ENCODE peak calls at places on chromosome 14, in four cellular contexts. One of them, this sample, is unnamed.

GRCh38 chr14:81341405-81342180 is 58.5 kb downstream of the STON2 start:
- DNase-seq in tibial artery: no peak
- DNase-seq in fibroblast of lung: no peak
- DNase-seq in fibroblast of villous mesenchyme: no peak
- DNase-seq in this sample: no peak

GRCh38 chr14:26773906-26774593 is 176.2 kb upstream of the NOVA1 start:
- DNase-seq in tibial artery: no peak
- DNase-seq in fibroblast of lung: no peak
- DNase-seq in fibroblast of villous mesenchyme: no peak
- DNase-seq in this sample: peak

GRCh38 chr14:86035882-86036281 is 505.9 kb downstream of the FLRT2 start:
- DNase-seq in tibial artery: no peak
- DNase-seq in fibroblast of lung: peak
- DNase-seq in fibroblast of villous mesenchyme: peak
- DNase-seq in this sample: peak

GRCh38 chr14:57009585-57010515 is 199.6 kb upstream of the OTX2 start:
- DNase-seq in tibial artery: no peak
- DNase-seq in fibroblast of lung: no peak
- DNase-seq in fibroblast of villous mesenchyme: no peak
- DNase-seq in this sample: no peak

GRCh38 chr14:94946244-94946643 is 176.3 kb upstream of the GSC start:
- DNase-seq in tibial artery: no peak
- DNase-seq in fibroblast of lung: no peak
- DNase-seq in fibroblast of villous mesenchyme: no peak
- DNase-seq in this sample: no peak

GRCh38 chr14:36254020-36254614 is 66.3 kb downstream of the MBIP start:
- DNase-seq in tibial artery: no peak
- DNase-seq in fibroblast of lung: peak
- DNase-seq in fibroblast of villous mesenchyme: peak
- DNase-seq in this sample: peak

GRCh38 chr14:45891417-45892080 is 638.5 kb upstream of the MIS18BP1 start:
- DNase-seq in tibial artery: no peak
- DNase-seq in fibroblast of lung: no peak
- DNase-seq in fibroblast of villous mesenchyme: no peak
- DNase-seq in this sample: no peak

GRCh38 chr14:33483110-33483509 is 467.8 kb downstream of the EGLN3 start:
- DNase-seq in tibial artery: no peak
- DNase-seq in fibroblast of lung: no peak
- DNase-seq in fibroblast of villous mesenchyme: no peak
- DNase-seq in this sample: no peak

GRCh38 chr14:96980835-96981234 is 183.7 kb downstream of the VRK1 start:
- DNase-seq in tibial artery: no peak
- DNase-seq in fibroblast of lung: no peak
- DNase-seq in fibroblast of villous mesenchyme: no peak
- DNase-seq in this sample: no peak

GRCh38 chr14:77339407-77339806 is 18.6 kb downstream of the GSTZ1 start:
- DNase-seq in tibial artery: no peak
- DNase-seq in fibroblast of lung: peak
- DNase-seq in fibroblast of villous mesenchyme: no peak
- DNase-seq in this sample: peak

GRCh38 chr14:20262642-20263128 is 23.6 kb downstream of the OR11H4 start:
- DNase-seq in tibial artery: no peak
- DNase-seq in fibroblast of lung: peak
- DNase-seq in fibroblast of villous mesenchyme: peak
- DNase-seq in this sample: peak

GRCh38 chr14:62409909-62410308 is 635.3 kb downstream of the KCNH5 start:
- DNase-seq in tibial artery: no peak
- DNase-seq in fibroblast of lung: peak
- DNase-seq in fibroblast of villous mesenchyme: peak
- DNase-seq in this sample: peak

GRCh38 chr14:91835920-91836843 is 31.2 kb downstream of the TC2N start:
- DNase-seq in tibial artery: peak
- DNase-seq in fibroblast of lung: no peak
- DNase-seq in fibroblast of villous mesenchyme: peak
- DNase-seq in this sample: no peak

GRCh38 chr14:33972522-33973162 is 21.8 kb upstream of the EGLN3 start:
- DNase-seq in tibial artery: no peak
- DNase-seq in fibroblast of lung: no peak
- DNase-seq in fibroblast of villous mesenchyme: no peak
- DNase-seq in this sample: no peak

GRCh38 chr14:76950043-76951020 is 78.2 kb downstream of the IRF2BPL start:
- DNase-seq in tibial artery: no peak
- DNase-seq in fibroblast of lung: peak
- DNase-seq in fibroblast of villous mesenchyme: no peak
- DNase-seq in this sample: peak

GRCh38 chr14:88614218-88614907 is 51.5 kb downstream of the ZC3H14 start:
- DNase-seq in tibial artery: no peak
- DNase-seq in fibroblast of lung: peak
- DNase-seq in fibroblast of villous mesenchyme: peak
- DNase-seq in this sample: peak

GRCh38 chr14:87332001-87332400 is 661.0 kb downstream of the GALC start:
- DNase-seq in tibial artery: no peak
- DNase-seq in fibroblast of lung: peak
- DNase-seq in fibroblast of villous mesenchyme: peak
- DNase-seq in this sample: peak

GRCh38 chr14:58082491-58083098 is 69.4 kb downstream of the ARMH4 start:
- DNase-seq in tibial artery: no peak
- DNase-seq in fibroblast of lung: peak
- DNase-seq in fibroblast of villous mesenchyme: peak
- DNase-seq in this sample: peak

GRCh38 chr14:21414137-21414631 is 30.4 kb upstream of the SUPT16H start:
- DNase-seq in tibial artery: no peak
- DNase-seq in fibroblast of lung: no peak
- DNase-seq in fibroblast of villous mesenchyme: no peak
- DNase-seq in this sample: no peak

GRCh38 chr14:69993326-69993725 is 114.1 kb downstream of the SMOC1 start:
- DNase-seq in tibial artery: no peak
- DNase-seq in fibroblast of lung: no peak
- DNase-seq in fibroblast of villous mesenchyme: no peak
- DNase-seq in this sample: no peak

GRCh38 chr14:29262979-29263378 is 496.4 kb downstream of the FOXG1 start:
- DNase-seq in tibial artery: no peak
- DNase-seq in fibroblast of lung: no peak
- DNase-seq in fibroblast of villous mesenchyme: no peak
- DNase-seq in this sample: peak

GRCh38 chr14:69547701-69548348 is 26.8 kb downstream of the CCDC177 start:
- DNase-seq in tibial artery: no peak
- DNase-seq in fibroblast of lung: no peak
- DNase-seq in fibroblast of villous mesenchyme: no peak
- DNase-seq in this sample: peak

GRCh38 chr14:33480589-33481184 is 470.2 kb downstream of the EGLN3 start:
- DNase-seq in tibial artery: no peak
- DNase-seq in fibroblast of lung: no peak
- DNase-seq in fibroblast of villous mesenchyme: no peak
- DNase-seq in this sample: no peak

DNA sequence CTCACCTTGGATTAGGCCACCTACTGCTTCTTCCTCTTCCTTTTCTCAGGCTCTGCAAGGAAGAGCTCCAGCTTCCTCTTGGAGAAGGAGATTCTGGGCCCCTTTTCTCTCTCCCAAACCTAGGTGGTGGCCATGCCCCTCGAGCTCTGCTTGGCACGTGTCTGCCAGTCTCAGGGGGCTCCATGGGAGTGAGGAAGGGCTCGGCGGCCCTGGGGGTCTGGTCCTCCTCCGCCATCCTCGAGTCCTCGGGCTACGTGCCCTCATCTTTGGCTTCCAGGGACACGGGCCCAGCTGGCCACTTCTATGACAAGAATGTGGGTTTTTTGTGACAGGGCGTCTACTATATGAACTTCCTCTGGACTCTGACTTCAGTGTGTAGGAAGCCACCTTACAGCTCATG is 34.3 kb downstream of the HSP90AA1 start:
- DNase-seq in tibial artery: no peak
- DNase-seq in fibroblast of lung: no peak
- DNase-seq in fibroblast of villous mesenchyme: no peak
- DNase-seq in this sample: no peak
- H3K4me3 ChIP-seq in tibial artery: no peak
- H3K4me3 ChIP-seq in fibroblast of lung: no peak
- H3K4me3 ChIP-seq in fibroblast of villous mesenchyme: no peak
- H3K4me3 ChIP-seq in this sample: no peak

DNA sequence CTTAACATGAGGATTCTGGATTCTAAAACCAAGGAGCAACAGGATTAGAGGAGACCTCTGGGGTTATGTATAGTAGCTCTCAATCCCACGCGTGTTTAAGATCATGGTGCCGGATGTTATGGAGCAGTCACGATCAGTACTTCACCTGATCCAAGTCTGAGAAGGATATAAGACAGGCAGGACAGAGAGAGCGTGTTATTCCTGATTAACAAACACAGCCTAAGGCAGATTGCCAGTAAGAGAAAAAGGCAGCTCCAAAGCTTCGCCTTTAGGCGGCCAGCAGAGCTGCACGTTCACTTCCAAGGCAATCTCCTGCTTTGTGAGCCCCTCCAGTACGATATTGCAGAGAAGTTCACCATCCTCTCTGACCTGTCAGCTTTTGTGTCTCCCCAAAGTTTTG is 5.5 kb downstream of the SETD3 start:
- DNase-seq in tibial artery: no peak
- DNase-seq in fibroblast of lung: peak
- DNase-seq in fibroblast of villous mesenchyme: peak
- DNase-seq in this sample: peak
- TF ChIP-seq CTCF in tibial artery: no peak
- TF ChIP-seq CTCF in fibroblast of lung: no peak
- TF ChIP-seq CTCF in fibroblast of villous mesenchyme: no peak
- TF ChIP-seq CTCF in this sample: peak

DNA sequence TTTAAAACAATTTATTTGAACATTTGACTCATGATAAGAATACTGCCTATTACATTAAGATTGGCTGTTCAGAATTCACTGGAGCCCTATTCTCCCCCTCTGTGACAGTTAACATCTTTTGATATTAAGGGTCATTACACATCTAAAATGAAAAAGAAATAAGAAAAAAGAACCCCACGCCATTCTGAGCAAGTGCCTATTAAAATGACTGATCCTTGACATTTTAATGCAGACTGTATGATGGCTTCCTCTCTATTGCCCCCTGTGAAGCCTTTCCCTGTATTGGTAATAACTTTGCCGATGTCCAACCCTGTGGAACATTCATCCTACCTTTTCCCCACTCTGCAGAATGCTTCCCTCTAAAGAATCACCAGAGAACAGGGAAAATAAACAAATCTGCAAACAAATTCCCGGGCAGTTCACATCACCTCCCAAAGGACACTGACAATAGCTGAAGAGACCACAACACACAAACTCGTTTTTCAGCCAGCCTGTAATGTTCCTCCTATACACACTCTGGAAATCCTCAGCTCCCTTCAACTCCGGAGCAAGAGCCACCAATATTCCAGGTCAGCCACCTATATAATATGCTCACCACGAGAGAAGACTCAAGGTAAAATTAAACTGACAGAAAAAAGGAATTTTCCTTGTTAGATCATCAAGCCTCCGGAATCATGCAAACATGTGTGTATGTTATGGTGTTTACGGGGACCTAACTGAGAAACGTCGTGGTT is 2.1 kb downstream of the NIN start:
- DNase-seq in tibial artery: no peak
- DNase-seq in fibroblast of lung: no peak
- DNase-seq in fibroblast of villous mesenchyme: no peak
- DNase-seq in this sample: no peak
- H3K4me3 ChIP-seq in tibial artery: peak
- H3K4me3 ChIP-seq in fibroblast of lung: peak
- H3K4me3 ChIP-seq in fibroblast of villous mesenchyme: peak
- H3K4me3 ChIP-seq in this sample: peak

GRCh38 chr14:54364555-54365415 is 32.0 kb upstream of the CDKN3 start:
- DNase-seq in tibial artery: peak
- DNase-seq in fibroblast of lung: peak
- DNase-seq in fibroblast of villous mesenchyme: peak
- DNase-seq in this sample: peak

GRCh38 chr14:54362759-54363437 is 33.9 kb upstream of the CDKN3 start:
- DNase-seq in tibial artery: no peak
- DNase-seq in fibroblast of lung: no peak
- DNase-seq in fibroblast of villous mesenchyme: peak
- DNase-seq in this sample: no peak

GRCh38 chr14:54370323-54371125 is 26.3 kb upstream of the CDKN3 start:
- DNase-seq in tibial artery: no peak
- DNase-seq in fibroblast of lung: no peak
- DNase-seq in fibroblast of villous mesenchyme: no peak
- DNase-seq in this sample: no peak

GRCh38 chr14:54369343-54369742 is 27.5 kb upstream of the CDKN3 start:
- DNase-seq in tibial artery: no peak
- DNase-seq in fibroblast of lung: no peak
- DNase-seq in fibroblast of villous mesenchyme: no peak
- DNase-seq in this sample: no peak

DNA sequence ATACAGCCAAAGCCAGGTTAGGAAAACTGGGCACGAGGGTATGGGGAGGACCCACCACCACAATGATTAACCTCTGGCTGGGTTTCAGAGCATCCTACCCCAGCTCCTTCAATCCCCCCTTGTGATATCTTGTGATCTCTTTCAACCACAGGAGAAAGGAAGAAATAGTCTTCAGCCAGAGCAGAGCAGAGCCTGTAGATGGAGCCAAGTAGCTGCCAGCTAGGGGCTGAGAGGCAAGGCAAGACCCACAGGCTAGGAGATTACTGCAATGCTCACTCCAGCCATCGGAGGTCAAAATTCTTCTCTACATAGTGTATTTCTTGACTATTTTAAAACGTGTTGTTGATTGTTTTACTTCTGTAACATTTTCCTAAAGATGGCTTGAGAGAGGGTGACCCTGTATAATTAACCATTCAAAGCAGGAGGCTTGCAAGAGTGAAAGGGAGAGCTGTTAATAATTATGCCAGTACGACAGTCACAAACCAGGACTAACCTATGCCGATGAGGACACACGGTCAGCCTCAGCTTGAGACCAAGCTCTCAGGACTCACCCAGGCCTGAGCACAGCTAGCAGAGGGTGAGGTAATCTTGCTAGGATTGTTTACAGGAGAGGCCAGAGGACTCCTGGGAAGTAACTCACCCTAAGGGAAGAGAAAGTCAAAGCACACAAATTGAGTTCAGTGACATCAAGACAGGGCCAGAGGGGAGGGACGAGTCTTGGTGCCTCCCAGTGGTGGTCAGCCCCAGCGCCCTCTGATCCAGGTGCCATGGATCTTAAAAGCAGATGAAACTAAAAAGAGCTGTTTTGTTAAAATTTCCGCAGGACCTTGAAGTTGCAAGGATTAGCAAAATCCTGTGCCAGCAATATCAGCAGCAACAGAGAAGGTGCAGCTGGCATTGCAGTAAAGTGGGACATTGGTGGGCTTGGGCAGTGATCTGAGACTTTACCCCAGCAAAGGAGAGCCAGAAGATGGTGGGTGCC is 29.8 kb upstream of the CDKN3 start:
- DNase-seq in tibial artery: no peak
- DNase-seq in fibroblast of lung: peak
- DNase-seq in fibroblast of villous mesenchyme: peak
- DNase-seq in this sample: peak
- TF ChIP-seq CTCF in tibial artery: no peak
- TF ChIP-seq CTCF in fibroblast of lung: peak
- TF ChIP-seq CTCF in fibroblast of villous mesenchyme: peak
- TF ChIP-seq CTCF in this sample: peak